ENCODE peak calls at places on chromosomes 7 and 10, in ten cellular contexts. K, R, X, W, F, B, Z, L, G and Y are unnamed samples.

GRCh38 chr7:116628971-116629586 is 42.9 kb upstream of the MET start:
- DNase-seq in K (no peak), R (no peak), X (no peak), W (peak; percentile 44), F (no peak), B (peak; percentile 79), Z (no peak), L (peak; percentile 20), G (peak; percentile 73), Y (no peak)

GRCh38 chr7:141366098-141366621 is 185.1 kb upstream of the AGK start:
- DNase-seq in K (no peak), R (no peak), X (no peak), W (no peak), F (no peak), B (no peak), Z (no peak), L (no peak), G (no peak), Y (no peak)

GRCh38 chr10:6770846-6771245 is 190.8 kb upstream of the PRKCQ start:
- DNase-seq in K (no peak), R (no peak), X (no peak), W (no peak), F (no peak), B (no peak), Z (no peak), L (no peak), G (no peak), Y (no peak)

GRCh38 chr10:114477285-114477684 is 73.0 kb upstream of the AFAP1L2 start:
- DNase-seq in K (no peak), R (no peak), X (no peak), W (no peak), F (no peak), B (no peak), Z (no peak), L (peak; percentile 85), G (no peak), Y (no peak)

GRCh38 chr10:60564475-60564874 is 174.8 kb upstream of the ANK3 start:
- DNase-seq in K (no peak), R (no peak), X (no peak), W (peak; percentile 56), F (no peak), B (no peak), Z (no peak), L (no peak), G (no peak), Y (no peak)

GRCh38 chr10:48895198-48895720 is 44.4 kb downstream of the LRRC18 start:
- DNase-seq in K (no peak), R (no peak), X (no peak), W (no peak), F (no peak), B (no peak), Z (no peak), L (no peak), G (no peak), Y (no peak)

GRCh38 chr10:43137701-43137970 is 609 bp upstream of the CSGALNACT2 start:
- DNase-seq in K (no peak), R (no peak), X (no peak), W (peak; percentile 47), F (peak; percentile 78), B (no peak), Z (no peak), L (no peak), G (no peak), Y (peak; percentile 73)

GRCh38 chr7:40213856-40214255 is 79.1 kb downstream of the SUGCT start:
- DNase-seq in K (no peak), R (no peak), X (no peak), W (no peak), F (no peak), B (no peak), Z (no peak), L (no peak), G (no peak), Y (no peak)

GRCh38 chr7:132251327-132251659 is 325.0 kb downstream of the PLXNA4 start:
- DNase-seq in K (no peak), R (peak; percentile 95), X (no peak), W (peak; percentile 79), F (no peak), B (no peak), Z (no peak), L (peak; percentile 19), G (peak; percentile 45), Y (no peak)

GRCh38 chr10:91424016-91424415 is 13.9 kb downstream of the HECTD2 start:
- DNase-seq in K (no peak), R (no peak), X (no peak), W (peak; percentile 14), F (no peak), B (no peak), Z (no peak), L (no peak), G (peak; percentile 40), Y (no peak)

GRCh38 chr7:2814682-2815522 is 29.2 kb downstream of the GNA12 start:
- DNase-seq in K (no peak), R (peak; percentile 43), X (no peak), W (no peak), F (no peak), B (no peak), Z (no peak), L (no peak), G (no peak), Y (no peak)

GRCh38 chr7:92987543-92987942 is 130.2 kb downstream of the SAMD9 start:
- DNase-seq in K (no peak), R (no peak), X (no peak), W (no peak), F (no peak), B (no peak), Z (no peak), L (no peak), G (no peak), Y (no peak)

GRCh38 chr7:37344886-37345579 is 103.6 kb downstream of the ELMO1 start:
- DNase-seq in K (no peak), R (no peak), X (peak; percentile 26), W (no peak), F (no peak), B (no peak), Z (no peak), L (no peak), G (no peak), Y (no peak)

GRCh38 chr7:73343671-73344380 is 15.9 kb downstream of the FKBP6 start:
- DNase-seq in K (no peak), R (no peak), X (no peak), W (no peak), F (no peak), B (no peak), Z (no peak), L (no peak), G (no peak), Y (no peak)

GRCh38 chr7:15305002-15305600 is 256.7 kb downstream of the AGMO start:
- DNase-seq in K (no peak), R (no peak), X (no peak), W (peak; percentile 62), F (peak; percentile 61), B (no peak), Z (no peak), L (peak; percentile 71), G (peak; percentile 33), Y (peak; percentile 62)

GRCh38 chr10:73246783-73247508 is at the start of gene DNAJC9:
- DNase-seq in K (peak; percentile 93), R (peak; percentile 95), X (peak; percentile 93), W (peak; percentile 100), F (peak; percentile 96), B (no peak), Z (peak; percentile 97), L (peak; percentile 99), G (peak; percentile 96), Y (peak; percentile 98)
- TF ChIP-seq CTCF in K (no peak), R (no peak), X (no peak), W (peak; percentile 56), F (no peak), B (no peak), Z (no peak), L (peak; percentile 19), G (peak; percentile 26), Y (no peak)

DNA sequence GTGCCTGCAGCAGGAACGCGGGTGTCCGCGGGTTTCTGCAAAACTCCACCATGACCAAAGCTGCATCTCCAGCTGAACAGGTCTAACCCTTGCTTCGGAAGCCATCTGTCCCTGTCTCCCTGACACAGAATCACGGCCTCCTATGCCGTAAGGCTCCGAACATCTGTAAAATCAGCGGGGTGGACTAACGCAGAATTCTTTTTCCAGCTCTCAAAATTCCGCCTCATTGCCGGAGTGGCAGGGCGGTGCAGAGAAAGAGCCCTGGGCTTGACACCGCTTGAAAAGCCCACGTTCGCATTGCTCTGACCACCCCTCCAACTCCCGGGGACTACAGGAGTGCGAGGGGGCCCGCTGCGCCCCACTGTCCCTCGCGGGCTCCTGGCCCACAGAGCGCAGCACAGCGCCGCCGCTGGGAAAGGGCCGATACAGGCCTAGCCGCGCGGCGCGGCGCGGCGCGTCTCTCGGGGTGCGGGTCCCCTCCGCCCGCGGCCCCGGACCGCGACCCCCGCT is 409 bp downstream of the DNMBP start:
- DNase-seq in K (no peak), R (no peak), X (no peak), W (no peak), F (peak; percentile 70), B (no peak), Z (no peak), L (peak; percentile 46), G (peak; percentile 41), Y (no peak)
- TF ChIP-seq CTCF in K (peak; percentile 60), R (no peak), X (peak; percentile 65), W (peak; percentile 33), F (peak; percentile 42), B (peak; percentile 47), Z (peak; percentile 31), L (no peak), G (peak; percentile 62), Y (no peak)

GRCh38 chr7:13727279-13727678 is 262.2 kb downstream of the ETV1 start:
- DNase-seq in K (no peak), R (no peak), X (no peak), W (no peak), F (no peak), B (no peak), Z (no peak), L (no peak), G (no peak), Y (no peak)

GRCh38 chr7:13724631-13725566 is 264.6 kb downstream of the ETV1 start:
- DNase-seq in K (no peak), R (no peak), X (no peak), W (peak; percentile 65), F (no peak), B (no peak), Z (no peak), L (no peak), G (no peak), Y (no peak)

GRCh38 chr7:13725591-13725990 is 263.9 kb downstream of the ETV1 start:
- DNase-seq in K (no peak), R (no peak), X (no peak), W (no peak), F (no peak), B (no peak), Z (no peak), L (no peak), G (no peak), Y (no peak)
- TF ChIP-seq CTCF in K (peak; percentile 10), R (no peak), X (no peak), W (peak; percentile 11), F (no peak), B (no peak), Z (no peak), L (no peak), G (no peak), Y (no peak)

DNA sequence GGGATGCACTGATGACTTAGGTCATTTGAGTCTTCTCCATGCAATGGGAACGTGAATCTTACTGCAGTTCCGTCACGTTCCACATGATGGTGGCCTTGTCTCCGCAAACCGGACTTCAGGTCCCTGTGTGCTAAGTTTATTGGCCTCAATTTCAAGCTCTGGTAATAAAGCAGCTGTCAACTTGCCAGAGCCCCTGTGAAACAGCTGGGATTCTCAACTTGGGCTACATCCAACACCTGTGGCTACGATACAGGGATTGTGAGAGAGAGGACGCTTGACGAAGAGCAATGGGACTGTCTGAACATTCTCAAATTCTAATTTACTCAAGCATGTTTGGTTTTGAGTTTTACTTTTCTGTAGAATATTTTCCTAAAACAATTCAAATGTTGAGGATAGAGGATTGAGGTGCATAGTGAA is 174.2 kb downstream of the PTN start:
- DNase-seq in K (no peak), R (no peak), X (no peak), W (peak; percentile 68), F (peak; percentile 85), B (peak; percentile 18), Z (no peak), L (peak; percentile 38), G (peak; percentile 29), Y (peak; percentile 60)
- TF ChIP-seq CTCF in K (no peak), R (peak; percentile 76), X (no peak), W (peak; percentile 71), F (peak; percentile 99), B (peak; percentile 85), Z (no peak), L (peak; percentile 68), G (peak; percentile 88), Y (peak; percentile 74)